ENCODE peak calls at places on chromosomes 7 and 10, in seven cellular contexts. W is small intestine, Q is PC-9, J is HAP-1, H is breast epithelium, L is left ventricle myocardium inferior, M is neural progenitor cell. S is an unnamed sample.

GRCh38 chr7:131961281-131961680 is 404.9 kb upstream of the PODXL start:
- DNase-seq in Q (no peak), L (no peak), M (no peak), J (no peak), H (no peak), W (no peak), S (no peak)

GRCh38 chr10:8637640-8638039 is 583.2 kb downstream of the GATA3 start:
- DNase-seq in Q (no peak), W (no peak), M (no peak), L (no peak), H (no peak), J (no peak), S (no peak)

GRCh38 chr7:98641646-98642489 is 24.8 kb downstream of the NPTX2 start:
- DNase-seq in M (no peak), L (no peak), W (peak; percentile 2), Q (no peak), J (no peak), H (no peak), S (no peak)

GRCh38 chr7:17680943-17681351 is 259.3 kb downstream of the SNX13 start:
- DNase-seq in H (no peak), W (peak; percentile 46), L (no peak), M (peak; percentile 11), J (peak; percentile 33), Q (peak; percentile 60), S (no peak)

GRCh38 chr10:124557648-124558338 is 96.2 kb downstream of the LHPP start:
- DNase-seq in M (no peak), L (no peak), W (no peak), H (no peak), Q (no peak), J (no peak), S (no peak)

GRCh38 chr10:16602104-16602735 is 80.5 kb upstream of the C1QL3 start:
- DNase-seq in H (no peak), L (no peak), M (no peak), Q (no peak), J (no peak), W (peak; percentile 17), S (no peak)

GRCh38 chr7:107838024-107838423 is 35.0 kb upstream of the SLC26A3 start:
- DNase-seq in L (no peak), J (no peak), H (no peak), M (no peak), W (no peak), Q (no peak), S (no peak)

GRCh38 chr7:12249706-12250105 is 38.6 kb downstream of the TMEM106B start:
- DNase-seq in J (no peak), Q (no peak), H (no peak), M (no peak), L (no peak), W (no peak), S (no peak)

GRCh38 chr10:69730251-69731156 is 71.2 kb upstream of the COL13A1 start:
- DNase-seq in H (no peak), Q (no peak), W (no peak), L (peak; percentile 80), M (no peak), J (no peak), S (no peak)

GRCh38 chr10:31650010-31650409 is 278.6 kb downstream of the ARHGAP12 start:
- DNase-seq in M (no peak), H (peak; percentile 47), L (peak; percentile 82), Q (no peak), J (no peak), W (no peak), S (peak; percentile 10)

GRCh38 chr7:151440799-151441443 is 980 bp upstream of the CRYGN start:
- DNase-seq in M (no peak), Q (no peak), L (no peak), H (peak; percentile 54), J (no peak), W (no peak), S (no peak)

GRCh38 chr10:33047655-33048054 is 89.6 kb upstream of the ITGB1 start:
- DNase-seq in H (no peak), W (no peak), M (no peak), J (no peak), Q (no peak), L (no peak), S (no peak)

GRCh38 chr10:86341361-86341811 is 25.2 kb downstream of the GRID1 start:
- DNase-seq in M (no peak), J (no peak), H (no peak), W (no peak), L (no peak), Q (no peak), S (no peak)

GRCh38 chr7:44430054-44430453 is 60.4 kb downstream of the NUDCD3 start:
- DNase-seq in J (no peak), H (no peak), Q (no peak), M (no peak), W (no peak), L (no peak), S (no peak)

GRCh38 chr10:30639946-30640786 is 10.6 kb upstream of the LYZL2 start:
- DNase-seq in J (peak; percentile 52), M (peak; percentile 58), H (no peak), L (no peak), W (peak; percentile 47), Q (no peak), S (no peak)

GRCh38 chr10:28137907-28138880 is 139.3 kb upstream of the ODAD2 start:
- DNase-seq in W (no peak), J (no peak), H (no peak), M (no peak), Q (no peak), L (no peak), S (no peak)

GRCh38 chr7:74324499-74325229 is 35.5 kb downstream of the CLIP2 start:
- DNase-seq in J (no peak), W (no peak), H (no peak), L (no peak), M (no peak), Q (no peak), S (peak; percentile 84)

GRCh38 chr10:11668847-11669610 is 57.6 kb upstream of the USP6NL start:
- DNase-seq in L (no peak), Q (no peak), W (no peak), J (no peak), M (no peak), H (no peak), S (no peak)

GRCh38 chr10:11672836-11673235 is 61.4 kb upstream of the USP6NL start:
- DNase-seq in J (no peak), M (no peak), L (no peak), H (no peak), Q (no peak), W (no peak), S (no peak)

GRCh38 chr10:11670311-11670825 is 58.9 kb upstream of the USP6NL start:
- DNase-seq in W (no peak), J (no peak), M (peak; percentile 36), Q (no peak), H (no peak), L (no peak), S (no peak)

GRCh38 chr10:11663763-11664555 is 52.5 kb upstream of the USP6NL start:
- DNase-seq in J (no peak), Q (no peak), M (no peak), W (peak; percentile 51), H (no peak), L (no peak), S (no peak)

GRCh38 chr10:11667756-11668155 is 56.3 kb upstream of the USP6NL start:
- DNase-seq in H (no peak), L (no peak), J (no peak), W (no peak), Q (no peak), M (no peak), S (no peak)
- H3K4me3 ChIP-seq in H (no peak overlapping the region), L (no peak overlapping the region), J (no peak overlapping the region), W (no peak overlapping the region), Q (no peak overlapping the region), M (no peak overlapping the region), S (no peak overlapping the region)

GRCh38 chr10:131183546-131184045 is 127.9 kb downstream of the TCERG1L start:
- DNase-seq in W (no peak), M (no peak), H (no peak), Q (no peak), J (no peak), L (no peak), S (peak; percentile 19)
- H3K9me3 ChIP-seq in W (no peaks in the 10 kb centered on the region), M (no peaks in the 10 kb centered on the region), H (no peaks in the 10 kb centered on the region), Q (no peaks in the 10 kb centered on the region), J (peaks cover 2% of the 10 kb centered on the region), L (no peaks in the 10 kb centered on the region), S (no peaks in the 10 kb centered on the region)

DNA sequence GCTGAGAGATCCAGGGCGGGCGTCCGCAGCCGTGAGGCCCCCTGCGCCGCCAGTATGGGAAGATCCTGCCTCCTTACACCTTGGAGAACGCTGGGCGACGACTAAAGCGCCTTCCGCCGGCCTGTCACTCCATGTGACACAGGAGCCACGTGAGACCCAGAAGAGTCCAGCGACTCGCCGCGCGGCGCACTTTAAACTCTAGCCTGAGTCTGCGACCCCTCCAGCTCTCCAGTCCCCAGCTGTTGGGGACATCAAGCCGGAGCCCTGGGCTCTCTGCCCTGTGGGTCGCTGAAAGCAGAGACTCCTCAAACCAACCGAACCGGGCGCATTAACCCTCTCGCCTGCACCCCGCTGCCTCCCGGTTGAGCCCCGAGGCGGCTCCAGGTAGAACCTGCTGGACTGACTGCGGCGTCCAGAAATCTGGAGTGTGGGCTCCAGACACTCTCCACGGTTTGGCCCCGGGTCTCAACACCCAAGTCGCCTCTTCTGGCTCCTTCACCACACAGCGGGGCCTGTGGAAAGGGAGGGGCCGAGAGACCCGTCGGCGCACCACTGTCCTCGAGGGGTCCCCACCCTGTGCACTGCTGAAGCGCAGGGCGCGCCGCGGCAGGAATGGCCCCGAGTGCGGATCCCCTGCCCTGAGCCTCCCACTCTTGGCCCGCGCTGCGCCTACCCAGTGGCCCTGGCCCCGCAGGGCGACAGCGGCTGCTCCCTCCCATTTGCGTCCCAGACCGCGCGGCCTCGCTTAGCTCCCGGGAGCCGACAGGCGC is 1.8 kb upstream of the SFMBT2 start:
- DNase-seq in Q (no peak), L (peak; percentile 45), H (no peak), M (peak; percentile 84), J (no peak), W (no peak), S (peak; percentile 80)
- H3K27me3 ChIP-seq in Q (no peaks in the 10 kb centered on the region), L (no peaks in the 10 kb centered on the region), H (no peaks in the 10 kb centered on the region), M (peaks cover 80% of the 10 kb centered on the region), J (no peaks in the 10 kb centered on the region), W (peaks cover 7% of the 10 kb centered on the region), S (peaks cover 12% of the 10 kb centered on the region)

GRCh38 chr10:119105155-119105554 is 1.2 kb downstream of the DENND10 start:
- DNase-seq in M (no peak), J (no peak), L (no peak), Q (no peak), H (no peak), W (no peak), S (no peak)
- H3K4me3 ChIP-seq in M (peak overlapping the region; percentile 92), J (peak overlapping the region; percentile 58), L (peak overlapping the region; percentile 92), Q (peak overlapping the region; percentile 74), H (peak overlapping the region; percentile 98), W (no peak overlapping the region), S (no peak overlapping the region)

S was measured in pancreas.